ENCODE peak calls at places on chromosomes 1 and 21, in ten cellular contexts. One of them, this sample, is unnamed.

GRCh38 chr1:173127369-173128307 is 76.9 kb upstream of the TNFSF18 start:
- DNase-seq in kidney epithelial cell: no peak
- DNase-seq in astrocyte of the spinal cord: no peak
- DNase-seq in lower leg skin: no peak
- DNase-seq in fibroblast of mammary gland: no peak
- DNase-seq in colonic mucosa: no peak
- DNase-seq in CD4-positive, alpha-beta memory T cell: no peak
- DNase-seq in PC-3: no peak
- DNase-seq in right cardiac atrium: no peak
- DNase-seq in fibroblast of lung: no peak
- DNase-seq in this sample: no peak

GRCh38 chr1:33433509-33434362 is 2.8 kb upstream of the PHC2 start:
- DNase-seq in fibroblast of lung: peak; percentile 99
- DNase-seq in PC-3: peak; percentile 99
- DNase-seq in fibroblast of mammary gland: peak; percentile 100
- DNase-seq in CD4-positive, alpha-beta memory T cell: no peak
- DNase-seq in colonic mucosa: peak; percentile 54
- DNase-seq in astrocyte of the spinal cord: peak; percentile 97
- DNase-seq in lower leg skin: peak; percentile 82
- DNase-seq in kidney epithelial cell: peak; percentile 98
- DNase-seq in right cardiac atrium: peak; percentile 22
- DNase-seq in this sample: no peak

GRCh38 chr1:151475175-151475574 is 15.9 kb upstream of the POGZ start:
- DNase-seq in colonic mucosa: no peak
- DNase-seq in lower leg skin: no peak
- DNase-seq in CD4-positive, alpha-beta memory T cell: no peak
- DNase-seq in PC-3: no peak
- DNase-seq in right cardiac atrium: no peak
- DNase-seq in kidney epithelial cell: no peak
- DNase-seq in fibroblast of lung: no peak
- DNase-seq in fibroblast of mammary gland: no peak
- DNase-seq in astrocyte of the spinal cord: no peak
- DNase-seq in this sample: no peak

GRCh38 chr1:174605198-174605597 is 157.4 kb downstream of the GPR52 start:
- DNase-seq in kidney epithelial cell: no peak
- DNase-seq in colonic mucosa: no peak
- DNase-seq in CD4-positive, alpha-beta memory T cell: no peak
- DNase-seq in lower leg skin: no peak
- DNase-seq in fibroblast of lung: no peak
- DNase-seq in fibroblast of mammary gland: no peak
- DNase-seq in astrocyte of the spinal cord: no peak
- DNase-seq in PC-3: no peak
- DNase-seq in right cardiac atrium: no peak
- DNase-seq in this sample: no peak

GRCh38 chr1:8238141-8239038 is 79.5 kb upstream of the SLC45A1 start:
- DNase-seq in fibroblast of lung: peak; percentile 98
- DNase-seq in CD4-positive, alpha-beta memory T cell: no peak
- DNase-seq in kidney epithelial cell: peak; percentile 70
- DNase-seq in lower leg skin: no peak
- DNase-seq in colonic mucosa: peak; percentile 56
- DNase-seq in right cardiac atrium: no peak
- DNase-seq in astrocyte of the spinal cord: peak; percentile 93
- DNase-seq in PC-3: peak; percentile 78
- DNase-seq in fibroblast of mammary gland: peak; percentile 98
- DNase-seq in this sample: peak; percentile 89

GRCh38 chr21:42107881-42108553 is 36.9 kb downstream of the UMODL1 start:
- DNase-seq in fibroblast of lung: peak; percentile 48
- DNase-seq in right cardiac atrium: peak; percentile 57
- DNase-seq in colonic mucosa: peak; percentile 65
- DNase-seq in CD4-positive, alpha-beta memory T cell: peak; percentile 71
- DNase-seq in lower leg skin: no peak
- DNase-seq in astrocyte of the spinal cord: peak; percentile 57
- DNase-seq in fibroblast of mammary gland: peak; percentile 48
- DNase-seq in PC-3: peak; percentile 81
- DNase-seq in kidney epithelial cell: no peak
- DNase-seq in this sample: peak; percentile 79

GRCh38 chr1:64246294-64246917 is 43.0 kb downstream of the UBE2U start:
- DNase-seq in lower leg skin: no peak
- DNase-seq in fibroblast of mammary gland: peak; percentile 59
- DNase-seq in colonic mucosa: no peak
- DNase-seq in PC-3: peak; percentile 69
- DNase-seq in kidney epithelial cell: no peak
- DNase-seq in fibroblast of lung: peak; percentile 34
- DNase-seq in right cardiac atrium: no peak
- DNase-seq in CD4-positive, alpha-beta memory T cell: peak; percentile 39
- DNase-seq in astrocyte of the spinal cord: peak; percentile 64
- DNase-seq in this sample: peak; percentile 66

GRCh38 chr1:7614576-7615074 is 156.5 kb upstream of the VAMP3 start:
- DNase-seq in fibroblast of mammary gland: no peak
- DNase-seq in colonic mucosa: no peak
- DNase-seq in PC-3: no peak
- DNase-seq in CD4-positive, alpha-beta memory T cell: no peak
- DNase-seq in fibroblast of lung: no peak
- DNase-seq in kidney epithelial cell: no peak
- DNase-seq in lower leg skin: no peak
- DNase-seq in astrocyte of the spinal cord: no peak
- DNase-seq in right cardiac atrium: no peak
- DNase-seq in this sample: no peak

GRCh38 chr1:225486856-225487255 is 59.0 kb upstream of the LBR start:
- DNase-seq in kidney epithelial cell: no peak
- DNase-seq in lower leg skin: no peak
- DNase-seq in fibroblast of mammary gland: no peak
- DNase-seq in colonic mucosa: no peak
- DNase-seq in right cardiac atrium: no peak
- DNase-seq in PC-3: no peak
- DNase-seq in fibroblast of lung: no peak
- DNase-seq in astrocyte of the spinal cord: no peak
- DNase-seq in CD4-positive, alpha-beta memory T cell: no peak
- DNase-seq in this sample: no peak

GRCh38 chr1:228445867-228446584 is 29.4 kb upstream of the TRIM17 start:
- DNase-seq in right cardiac atrium: peak; percentile 37
- DNase-seq in PC-3: no peak
- DNase-seq in fibroblast of lung: peak; percentile 50
- DNase-seq in kidney epithelial cell: no peak
- DNase-seq in astrocyte of the spinal cord: peak; percentile 25
- DNase-seq in fibroblast of mammary gland: peak; percentile 74
- DNase-seq in lower leg skin: no peak
- DNase-seq in colonic mucosa: no peak
- DNase-seq in CD4-positive, alpha-beta memory T cell: peak; percentile 22
- DNase-seq in this sample: peak; percentile 65

GRCh38 chr1:218880484-218881060 is 293.1 kb upstream of the LYPLAL1 start:
- DNase-seq in kidney epithelial cell: no peak
- DNase-seq in astrocyte of the spinal cord: no peak
- DNase-seq in right cardiac atrium: no peak
- DNase-seq in lower leg skin: no peak
- DNase-seq in CD4-positive, alpha-beta memory T cell: no peak
- DNase-seq in fibroblast of lung: peak; percentile 19
- DNase-seq in PC-3: no peak
- DNase-seq in fibroblast of mammary gland: no peak
- DNase-seq in colonic mucosa: no peak
- DNase-seq in this sample: peak; percentile 68

GRCh38 chr1:24695202-24695974 is 49.9 kb upstream of the CLIC4 start:
- DNase-seq in CD4-positive, alpha-beta memory T cell: peak; percentile 30
- DNase-seq in right cardiac atrium: peak; percentile 72
- DNase-seq in astrocyte of the spinal cord: no peak
- DNase-seq in lower leg skin: no peak
- DNase-seq in PC-3: no peak
- DNase-seq in fibroblast of lung: no peak
- DNase-seq in colonic mucosa: no peak
- DNase-seq in kidney epithelial cell: no peak
- DNase-seq in fibroblast of mammary gland: no peak
- DNase-seq in this sample: no peak

GRCh38 chr1:116501870-116502244 is 69.0 kb downstream of the CD58 start:
- DNase-seq in colonic mucosa: no peak
- DNase-seq in PC-3: no peak
- DNase-seq in kidney epithelial cell: no peak
- DNase-seq in astrocyte of the spinal cord: no peak
- DNase-seq in CD4-positive, alpha-beta memory T cell: no peak
- DNase-seq in right cardiac atrium: no peak
- DNase-seq in lower leg skin: no peak
- DNase-seq in fibroblast of lung: no peak
- DNase-seq in fibroblast of mammary gland: no peak
- DNase-seq in this sample: no peak

GRCh38 chr1:116504308-116505156 is 66.3 kb downstream of the CD58 start:
- DNase-seq in CD4-positive, alpha-beta memory T cell: peak; percentile 91
- DNase-seq in right cardiac atrium: peak; percentile 74
- DNase-seq in fibroblast of mammary gland: peak; percentile 81
- DNase-seq in lower leg skin: peak; percentile 71
- DNase-seq in PC-3: peak; percentile 79
- DNase-seq in kidney epithelial cell: no peak
- DNase-seq in colonic mucosa: no peak
- DNase-seq in fibroblast of lung: peak; percentile 85
- DNase-seq in astrocyte of the spinal cord: peak; percentile 69
- DNase-seq in this sample: peak; percentile 74

GRCh38 chr1:116501041-116501869 is 69.6 kb downstream of the CD58 start:
- DNase-seq in colonic mucosa: peak; percentile 56
- DNase-seq in lower leg skin: no peak
- DNase-seq in fibroblast of mammary gland: no peak
- DNase-seq in astrocyte of the spinal cord: no peak
- DNase-seq in right cardiac atrium: no peak
- DNase-seq in kidney epithelial cell: no peak
- DNase-seq in CD4-positive, alpha-beta memory T cell: no peak
- DNase-seq in fibroblast of lung: no peak
- DNase-seq in PC-3: no peak
- DNase-seq in this sample: no peak

GRCh38 chr1:116502915-116503314 is 67.9 kb downstream of the CD58 start:
- DNase-seq in astrocyte of the spinal cord: no peak
- DNase-seq in CD4-positive, alpha-beta memory T cell: no peak
- DNase-seq in right cardiac atrium: no peak
- DNase-seq in colonic mucosa: no peak
- DNase-seq in fibroblast of mammary gland: no peak
- DNase-seq in lower leg skin: no peak
- DNase-seq in kidney epithelial cell: no peak
- DNase-seq in fibroblast of lung: no peak
- DNase-seq in PC-3: no peak
- DNase-seq in this sample: no peak

GRCh38 chr1:116503535-116504307 is 67.1 kb downstream of the CD58 start:
- DNase-seq in astrocyte of the spinal cord: no peak
- DNase-seq in lower leg skin: no peak
- DNase-seq in right cardiac atrium: no peak
- DNase-seq in fibroblast of lung: peak; percentile 20
- DNase-seq in kidney epithelial cell: no peak
- DNase-seq in fibroblast of mammary gland: no peak
- DNase-seq in colonic mucosa: no peak
- DNase-seq in PC-3: no peak
- DNase-seq in CD4-positive, alpha-beta memory T cell: no peak
- DNase-seq in this sample: no peak
- H3K4me3 ChIP-seq in astrocyte of the spinal cord: no peak overlapping the region
- H3K4me3 ChIP-seq in lower leg skin: no peak overlapping the region
- H3K4me3 ChIP-seq in right cardiac atrium: no peak overlapping the region
- H3K4me3 ChIP-seq in fibroblast of lung: no peak overlapping the region
- H3K4me3 ChIP-seq in kidney epithelial cell: no peak overlapping the region
- H3K4me3 ChIP-seq in fibroblast of mammary gland: no peak overlapping the region
- H3K4me3 ChIP-seq in colonic mucosa: no peak overlapping the region
- H3K4me3 ChIP-seq in PC-3: no peak overlapping the region
- H3K4me3 ChIP-seq in CD4-positive, alpha-beta memory T cell: no peak overlapping the region
- H3K4me3 ChIP-seq in this sample: no peak overlapping the region

DNA sequence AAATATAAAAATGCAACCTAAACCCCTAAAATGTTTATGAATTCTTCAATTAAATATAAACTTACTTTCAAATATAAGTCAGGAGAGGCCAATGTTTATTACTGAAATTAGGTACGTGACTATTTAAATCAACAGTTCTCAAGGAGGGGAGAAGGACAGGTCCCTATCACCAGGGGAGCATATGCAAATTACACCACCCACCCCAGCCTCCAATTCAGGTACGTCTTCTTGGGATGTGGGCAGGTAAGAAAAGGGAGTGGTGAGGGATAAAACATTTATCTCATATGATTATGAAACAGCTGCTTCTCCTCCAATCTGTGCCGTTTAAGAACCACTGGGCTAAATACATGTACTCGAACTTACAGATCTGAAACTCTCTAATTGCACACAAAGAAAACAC is 3.4 kb downstream of the COP1 start:
- DNase-seq in right cardiac atrium: no peak
- DNase-seq in fibroblast of lung: no peak
- DNase-seq in colonic mucosa: no peak
- DNase-seq in kidney epithelial cell: no peak
- DNase-seq in fibroblast of mammary gland: no peak
- DNase-seq in CD4-positive, alpha-beta memory T cell: no peak
- DNase-seq in lower leg skin: no peak
- DNase-seq in astrocyte of the spinal cord: no peak
- DNase-seq in PC-3: no peak
- DNase-seq in this sample: no peak
- H3K4me3 ChIP-seq in right cardiac atrium: no peak overlapping the region
- H3K4me3 ChIP-seq in fibroblast of lung: no peak overlapping the region
- H3K4me3 ChIP-seq in colonic mucosa: no peak overlapping the region
- H3K4me3 ChIP-seq in kidney epithelial cell: no peak overlapping the region
- H3K4me3 ChIP-seq in fibroblast of mammary gland: no peak overlapping the region
- H3K4me3 ChIP-seq in CD4-positive, alpha-beta memory T cell: no peak overlapping the region
- H3K4me3 ChIP-seq in lower leg skin: no peak overlapping the region
- H3K4me3 ChIP-seq in astrocyte of the spinal cord: no peak overlapping the region
- H3K4me3 ChIP-seq in PC-3: no peak overlapping the region
- H3K4me3 ChIP-seq in this sample: no peak overlapping the region

GRCh38 chr1:156664949-156665411 is 12.2 kb downstream of the NES start:
- DNase-seq in fibroblast of lung: peak; percentile 26
- DNase-seq in astrocyte of the spinal cord: no peak
- DNase-seq in lower leg skin: no peak
- DNase-seq in CD4-positive, alpha-beta memory T cell: no peak
- DNase-seq in fibroblast of mammary gland: no peak
- DNase-seq in colonic mucosa: peak; percentile 47
- DNase-seq in right cardiac atrium: peak; percentile 76
- DNase-seq in kidney epithelial cell: no peak
- DNase-seq in PC-3: no peak
- DNase-seq in this sample: peak; percentile 92
- H3K4me3 ChIP-seq in fibroblast of lung: no peak overlapping the region
- H3K4me3 ChIP-seq in astrocyte of the spinal cord: no peak overlapping the region
- H3K4me3 ChIP-seq in lower leg skin: no peak overlapping the region
- H3K4me3 ChIP-seq in CD4-positive, alpha-beta memory T cell: no peak overlapping the region
- H3K4me3 ChIP-seq in fibroblast of mammary gland: no peak overlapping the region
- H3K4me3 ChIP-seq in colonic mucosa: no peak overlapping the region
- H3K4me3 ChIP-seq in right cardiac atrium: no peak overlapping the region
- H3K4me3 ChIP-seq in kidney epithelial cell: no peak overlapping the region
- H3K4me3 ChIP-seq in PC-3: no peak overlapping the region
- H3K4me3 ChIP-seq in this sample: peak overlapping the region; percentile 0

DNA sequence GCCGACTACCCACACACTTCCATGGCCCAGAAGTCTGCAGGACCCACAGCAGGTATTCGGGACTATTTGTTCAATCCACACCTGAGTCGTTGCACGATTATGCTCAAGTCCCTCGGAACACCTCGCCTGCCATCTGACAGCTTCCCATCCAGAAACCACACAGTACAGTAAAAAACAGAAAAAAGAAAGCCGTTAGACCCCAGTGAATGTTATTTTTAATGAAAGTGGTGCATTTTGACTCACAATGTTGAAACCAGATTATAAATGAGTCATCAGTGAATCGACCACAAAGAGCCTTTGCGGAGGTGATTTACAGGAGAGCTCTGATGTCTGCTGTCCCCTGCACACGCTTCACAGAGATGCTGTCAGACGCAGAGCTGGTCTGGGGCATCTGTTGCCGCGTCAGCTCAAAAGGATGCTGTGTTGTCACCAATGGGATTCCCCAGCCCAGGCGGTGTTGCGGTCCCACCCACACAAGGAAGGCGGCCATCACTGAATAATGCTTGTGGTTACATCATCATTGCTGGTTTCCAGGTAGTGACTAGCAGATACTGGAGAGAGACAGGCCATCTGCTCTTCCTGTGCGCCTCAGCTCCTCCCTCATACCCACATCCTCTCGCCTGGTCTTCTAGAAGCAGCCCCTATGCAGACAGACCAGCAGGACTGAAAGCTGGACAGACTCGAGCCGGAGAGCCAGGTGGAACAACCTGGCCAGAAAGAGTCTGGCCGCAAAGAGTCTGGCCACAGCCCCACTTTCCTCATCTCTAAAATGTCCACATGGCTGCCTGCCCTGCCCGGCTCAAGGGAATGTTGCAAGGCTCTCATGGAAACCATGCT is 116.8 kb downstream of the TOMM20 start:
- DNase-seq in fibroblast of lung: peak; percentile 100
- DNase-seq in colonic mucosa: peak; percentile 50
- DNase-seq in CD4-positive, alpha-beta memory T cell: peak; percentile 98
- DNase-seq in astrocyte of the spinal cord: peak; percentile 100
- DNase-seq in PC-3: peak; percentile 95
- DNase-seq in kidney epithelial cell: peak; percentile 100
- DNase-seq in right cardiac atrium: peak; percentile 37
- DNase-seq in lower leg skin: peak; percentile 46
- DNase-seq in fibroblast of mammary gland: peak; percentile 100
- DNase-seq in this sample: no peak
- H3K4me3 ChIP-seq in fibroblast of lung: no peak overlapping the region
- H3K4me3 ChIP-seq in colonic mucosa: no peak overlapping the region
- H3K4me3 ChIP-seq in CD4-positive, alpha-beta memory T cell: no peak overlapping the region
- H3K4me3 ChIP-seq in astrocyte of the spinal cord: no peak overlapping the region
- H3K4me3 ChIP-seq in PC-3: peak overlapping the region; percentile 15
- H3K4me3 ChIP-seq in kidney epithelial cell: no peak overlapping the region
- H3K4me3 ChIP-seq in right cardiac atrium: no peak overlapping the region
- H3K4me3 ChIP-seq in lower leg skin: no peak overlapping the region
- H3K4me3 ChIP-seq in fibroblast of mammary gland: no peak overlapping the region
- H3K4me3 ChIP-seq in this sample: no peak overlapping the region

This sample was measured in cardiac muscle cell.